ENCODE peak calls at places on chromosomes 16 and 17, in four cellular contexts. One of them, this sample, is unnamed.

GRCh38 chr17:82097187-82097918 is 683 bp downstream of the FASN start:
- DNase-seq in endothelial cell of umbilical vein: peak
- DNase-seq in fibroblast of lung: peak
- DNase-seq in K562: peak
- DNase-seq in this sample: peak

GRCh38 chr16:2086136-2086742 is 38.5 kb downstream of the TSC2 start:
- DNase-seq in endothelial cell of umbilical vein: no peak
- DNase-seq in fibroblast of lung: no peak
- DNase-seq in K562: no peak
- DNase-seq in this sample: no peak

GRCh38 chr16:67525176-67525860 is 3.3 kb upstream of the RIPOR1 start:
- DNase-seq in endothelial cell of umbilical vein: no peak
- DNase-seq in fibroblast of lung: peak
- DNase-seq in K562: no peak
- DNase-seq in this sample: no peak

GRCh38 chr17:57574040-57574513 is 171.0 kb downstream of the CCDC182 start:
- DNase-seq in endothelial cell of umbilical vein: no peak
- DNase-seq in fibroblast of lung: peak
- DNase-seq in K562: no peak
- DNase-seq in this sample: no peak

GRCh38 chr17:63714550-63715277 is 14.8 kb upstream of the LIMD2 start:
- DNase-seq in endothelial cell of umbilical vein: no peak
- DNase-seq in fibroblast of lung: peak
- DNase-seq in K562: no peak
- DNase-seq in this sample: no peak

GRCh38 chr16:25875956-25876608 is 184.3 kb downstream of the HS3ST4 start:
- DNase-seq in endothelial cell of umbilical vein: no peak
- DNase-seq in fibroblast of lung: no peak
- DNase-seq in K562: no peak
- DNase-seq in this sample: no peak

GRCh38 chr16:61892531-61892930 is 143.7 kb downstream of the CDH8 start:
- DNase-seq in endothelial cell of umbilical vein: no peak
- DNase-seq in fibroblast of lung: no peak
- DNase-seq in K562: no peak
- DNase-seq in this sample: no peak

GRCh38 chr17:67868176-67868575 is 42.9 kb downstream of the BPTF start:
- DNase-seq in endothelial cell of umbilical vein: no peak
- DNase-seq in fibroblast of lung: no peak
- DNase-seq in K562: no peak
- DNase-seq in this sample: no peak

GRCh38 chr16:71203631-71204030 is 26.9 kb downstream of the HYDIN start:
- DNase-seq in endothelial cell of umbilical vein: no peak
- DNase-seq in fibroblast of lung: no peak
- DNase-seq in K562: no peak
- DNase-seq in this sample: no peak

GRCh38 chr17:6862122-6862521 is 30.6 kb upstream of the TEKT1 start:
- DNase-seq in endothelial cell of umbilical vein: no peak
- DNase-seq in fibroblast of lung: no peak
- DNase-seq in K562: no peak
- DNase-seq in this sample: no peak

GRCh38 chr16:29920690-29921371 is 5.2 kb downstream of the KCTD13 start:
- DNase-seq in endothelial cell of umbilical vein: peak
- DNase-seq in fibroblast of lung: no peak
- DNase-seq in K562: no peak
- DNase-seq in this sample: no peak

GRCh38 chr17:6476061-6476833 is 32.0 kb downstream of the PIMREG start:
- DNase-seq in endothelial cell of umbilical vein: no peak
- DNase-seq in fibroblast of lung: no peak
- DNase-seq in K562: no peak
- DNase-seq in this sample: no peak

GRCh38 chr17:78788451-78788850 is 6.4 kb upstream of the CYTH1 start:
- DNase-seq in endothelial cell of umbilical vein: no peak
- DNase-seq in fibroblast of lung: no peak
- DNase-seq in K562: no peak
- DNase-seq in this sample: no peak

GRCh38 chr17:48611213-48611612 is 396 bp upstream of the HOXB7 start:
- DNase-seq in endothelial cell of umbilical vein: no peak
- DNase-seq in fibroblast of lung: no peak
- DNase-seq in K562: no peak
- DNase-seq in this sample: no peak

GRCh38 chr17:42553161-42553818 is 567 bp downstream of the HSD17B1 start:
- DNase-seq in endothelial cell of umbilical vein: no peak
- DNase-seq in fibroblast of lung: peak
- DNase-seq in K562: peak
- DNase-seq in this sample: peak

GRCh38 chr16:87121816-87122215 is 195.4 kb downstream of the C16orf95 start:
- DNase-seq in endothelial cell of umbilical vein: no peak
- DNase-seq in fibroblast of lung: no peak
- DNase-seq in K562: no peak
- DNase-seq in this sample: no peak

GRCh38 chr16:50644730-50645129 is 36.4 kb downstream of the SNX20 start:
- DNase-seq in endothelial cell of umbilical vein: no peak
- DNase-seq in fibroblast of lung: peak
- DNase-seq in K562: no peak
- DNase-seq in this sample: no peak
- TF ChIP-seq CTCF in endothelial cell of umbilical vein: no peak
- TF ChIP-seq CTCF in fibroblast of lung: peak
- TF ChIP-seq CTCF in K562: peak
- TF ChIP-seq CTCF in this sample: no peak

GRCh38 chr17:44272954-44273353 is 5.0 kb upstream of the SLC4A1 start:
- DNase-seq in endothelial cell of umbilical vein: no peak
- DNase-seq in fibroblast of lung: no peak
- DNase-seq in K562: no peak
- DNase-seq in this sample: no peak
- TF ChIP-seq CTCF in endothelial cell of umbilical vein: no peak
- TF ChIP-seq CTCF in fibroblast of lung: no peak
- TF ChIP-seq CTCF in K562: no peak
- TF ChIP-seq CTCF in this sample: no peak

DNA sequence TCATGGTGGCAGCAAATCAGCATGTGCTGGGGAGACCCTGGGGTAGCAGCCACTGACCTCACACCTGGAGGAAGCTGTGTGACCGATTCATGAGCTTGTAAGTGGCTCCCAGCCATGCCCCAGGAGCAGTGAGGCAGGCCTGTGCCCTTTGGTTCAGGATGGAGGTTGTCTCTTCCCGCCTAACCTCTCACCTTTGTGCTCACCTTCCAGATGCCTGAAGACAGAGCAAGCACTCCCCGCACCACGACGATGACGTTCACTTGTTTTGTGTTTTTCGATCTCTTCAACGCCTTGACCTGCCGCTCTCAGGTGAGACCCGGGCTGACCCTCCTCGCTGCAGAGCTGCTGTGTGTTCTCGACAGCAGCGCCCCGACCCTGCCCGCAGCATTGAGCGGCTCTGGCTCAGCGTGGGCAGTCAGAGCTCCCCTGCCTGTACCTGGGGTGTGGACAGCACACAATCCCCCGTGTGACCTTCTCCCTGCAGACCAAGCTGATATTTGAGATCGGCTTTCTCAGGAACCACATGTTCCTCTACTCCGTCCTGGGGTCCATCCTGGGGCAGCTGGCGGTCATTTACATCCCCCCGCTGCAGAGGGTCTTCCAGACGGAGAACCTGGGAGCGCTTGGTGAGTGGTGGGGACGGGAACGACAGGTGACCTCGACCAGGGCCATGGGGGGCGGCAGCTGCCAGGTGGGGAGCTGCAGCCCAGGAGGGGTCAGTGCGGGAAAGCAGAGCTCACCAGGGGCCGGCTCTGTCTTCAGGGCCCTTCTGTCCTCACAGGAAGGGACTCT is 42.8 kb downstream of the MEAK7 start:
- DNase-seq in endothelial cell of umbilical vein: no peak
- DNase-seq in fibroblast of lung: no peak
- DNase-seq in K562: no peak
- DNase-seq in this sample: no peak
- TF ChIP-seq CTCF in endothelial cell of umbilical vein: no peak
- TF ChIP-seq CTCF in fibroblast of lung: no peak
- TF ChIP-seq CTCF in K562: no peak
- TF ChIP-seq CTCF in this sample: no peak

GRCh38 chr17:8791248-8791909 is 7.8 kb downstream of the MFSD6L start:
- DNase-seq in endothelial cell of umbilical vein: no peak
- DNase-seq in fibroblast of lung: no peak
- DNase-seq in K562: no peak
- DNase-seq in this sample: no peak
- TF ChIP-seq CTCF in endothelial cell of umbilical vein: no peak
- TF ChIP-seq CTCF in fibroblast of lung: no peak
- TF ChIP-seq CTCF in K562: no peak
- TF ChIP-seq CTCF in this sample: no peak

GRCh38 chr16:31084584-31085298 is 4.0 kb downstream of the PRSS53 start:
- DNase-seq in endothelial cell of umbilical vein: no peak
- DNase-seq in fibroblast of lung: no peak
- DNase-seq in K562: no peak
- DNase-seq in this sample: no peak
- TF ChIP-seq CTCF in endothelial cell of umbilical vein: no peak
- TF ChIP-seq CTCF in fibroblast of lung: no peak
- TF ChIP-seq CTCF in K562: no peak
- TF ChIP-seq CTCF in this sample: no peak

DNA sequence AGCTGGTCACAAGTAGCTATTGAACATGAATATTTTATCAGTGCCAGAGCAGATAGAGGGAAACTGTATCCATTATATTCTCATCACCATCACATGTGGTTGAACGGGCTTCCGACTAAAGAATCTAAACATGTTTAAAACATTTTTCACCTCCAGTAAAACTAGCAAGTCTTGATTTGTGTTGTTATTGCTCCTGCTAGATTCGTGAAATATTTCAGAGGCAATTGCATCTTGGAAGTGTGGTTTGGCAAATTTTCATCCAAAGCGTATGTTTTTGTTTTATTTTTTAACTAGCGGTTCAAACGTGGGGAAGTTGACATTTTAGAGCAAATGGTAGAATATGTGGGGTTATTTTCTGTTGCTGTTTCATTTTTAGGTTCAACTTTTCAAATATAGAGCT is 483.0 kb downstream of the CDH13 start:
- DNase-seq in endothelial cell of umbilical vein: no peak
- DNase-seq in fibroblast of lung: no peak
- DNase-seq in K562: no peak
- DNase-seq in this sample: no peak
- TF ChIP-seq CTCF in endothelial cell of umbilical vein: no peak
- TF ChIP-seq CTCF in fibroblast of lung: no peak
- TF ChIP-seq CTCF in K562: no peak
- TF ChIP-seq CTCF in this sample: no peak

GRCh38 chr16:684961-685696 is 995 bp upstream of the JMJD8 start:
- DNase-seq in endothelial cell of umbilical vein: no peak
- DNase-seq in fibroblast of lung: no peak
- DNase-seq in K562: no peak
- DNase-seq in this sample: no peak

GRCh38 chr16:682493-683395 is 1.4 kb downstream of the JMJD8 start:
- DNase-seq in endothelial cell of umbilical vein: no peak
- DNase-seq in fibroblast of lung: no peak
- DNase-seq in K562: no peak
- DNase-seq in this sample: no peak

GRCh38 chr16:685967-686366 is 1.8 kb upstream of the JMJD8 start:
- DNase-seq in endothelial cell of umbilical vein: peak
- DNase-seq in fibroblast of lung: peak
- DNase-seq in K562: peak
- DNase-seq in this sample: peak

GRCh38 chr16:683396-684066 is 603 bp downstream of the JMJD8 start:
- DNase-seq in endothelial cell of umbilical vein: no peak
- DNase-seq in fibroblast of lung: no peak
- DNase-seq in K562: peak
- DNase-seq in this sample: no peak

DNA sequence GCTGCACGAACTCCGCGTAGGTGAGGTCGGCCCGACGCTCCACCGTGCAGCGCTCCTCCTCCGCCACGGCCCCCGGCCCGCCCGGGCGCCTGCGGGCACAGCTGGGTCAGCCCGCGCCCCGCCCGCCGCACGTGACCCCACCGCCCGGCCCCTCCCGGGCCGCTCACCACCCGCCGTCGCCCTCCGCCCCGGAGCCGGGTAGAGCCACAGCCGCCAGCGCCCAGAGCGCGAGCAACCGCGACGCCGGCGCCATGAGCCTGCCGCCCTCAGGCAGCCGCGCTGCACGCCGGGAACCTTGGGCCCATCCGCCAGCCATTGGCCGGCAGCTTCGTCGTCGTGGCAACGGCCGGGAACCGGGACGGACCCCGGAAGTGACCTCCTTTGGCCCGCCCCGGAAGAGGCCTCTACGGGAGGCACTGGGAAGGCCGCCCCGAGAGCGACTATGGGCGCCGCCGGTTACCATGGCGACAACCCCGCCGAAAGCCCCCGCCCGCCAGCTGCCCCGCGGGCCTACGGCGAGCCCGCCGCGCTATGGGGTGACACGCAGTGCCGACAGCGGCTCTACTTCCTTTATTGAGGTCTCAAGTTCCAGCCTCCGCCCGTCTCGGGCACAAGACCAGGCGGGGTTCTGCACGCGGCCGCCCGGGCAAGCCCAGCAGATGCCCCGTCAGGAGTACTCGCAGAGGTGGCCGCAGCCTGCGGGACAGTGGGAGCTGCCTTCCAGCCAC is at the start of gene JMJD8:
- DNase-seq in endothelial cell of umbilical vein: peak
- DNase-seq in fibroblast of lung: peak
- DNase-seq in K562: peak
- DNase-seq in this sample: peak
- TF ChIP-seq CTCF in endothelial cell of umbilical vein: no peak
- TF ChIP-seq CTCF in fibroblast of lung: no peak
- TF ChIP-seq CTCF in K562: peak
- TF ChIP-seq CTCF in this sample: no peak

GRCh38 chr17:1716076-1716911 is 6.1 kb upstream of the TLCD2 start:
- DNase-seq in endothelial cell of umbilical vein: peak
- DNase-seq in fibroblast of lung: peak
- DNase-seq in K562: peak
- DNase-seq in this sample: peak
- TF ChIP-seq CTCF in endothelial cell of umbilical vein: no peak
- TF ChIP-seq CTCF in fibroblast of lung: peak
- TF ChIP-seq CTCF in K562: peak
- TF ChIP-seq CTCF in this sample: no peak

This sample was measured in glutamatergic neuron.